ENCODE peak calls at places on chromosomes 11 and 22, in seven cellular contexts. C is upper lobe of right lung, L is pancreas, H is fibroblast of lung, Z is AG10803, M is right lobe of liver, N is adrenal gland. R is an unnamed sample.

GRCh38 chr22:26648011-26648497 is 9.3 kb upstream of the MIAT start:
- DNase-seq in C (no peak), L (no peak), H (no peak), Z (no peak), M (no peak), N (no peak), R (no peak)

GRCh38 chr11:100647861-100648260 is 39.2 kb upstream of the ARHGAP42 start:
- DNase-seq in C (no peak), L (no peak), H (no peak), Z (no peak), M (no peak), N (no peak), R (no peak)

GRCh38 chr11:61041755-61042518 is 60.4 kb upstream of the CD5 start:
- DNase-seq in C (no peak), L (no peak), H (peak; percentile 3), Z (no peak), M (no peak), N (no peak), R (no peak)

GRCh38 chr22:32602154-32602553 is 127.5 kb downstream of the FBXO7 start:
- DNase-seq in C (no peak), L (no peak), H (no peak), Z (no peak), M (no peak), N (no peak), R (no peak)

GRCh38 chr22:49347376-49347775 is 480.3 kb downstream of the BRD1 start:
- DNase-seq in C (peak; percentile 32), L (no peak), H (no peak), Z (no peak), M (no peak), N (no peak), R (no peak)

GRCh38 chr11:73651661-73652045 is 5.3 kb downstream of the PLEKHB1 start:
- DNase-seq in C (no peak), L (no peak), H (no peak), Z (no peak), M (no peak), N (no peak), R (no peak)

GRCh38 chr11:11624926-11625325 is 3.1 kb upstream of the GALNT18 start:
- DNase-seq in C (no peak), L (no peak), H (no peak), Z (no peak), M (no peak), N (no peak), R (no peak)

GRCh38 chr11:111823629-111824028 is 47.8 kb downstream of the ALG9 start:
- DNase-seq in C (no peak), L (no peak), H (no peak), Z (no peak), M (peak; percentile 72), N (no peak), R (no peak)

GRCh38 chr11:12455938-12456337 is 78.6 kb downstream of the PARVA start:
- DNase-seq in C (no peak), L (no peak), H (peak; percentile 83), Z (peak; percentile 66), M (no peak), N (no peak), R (no peak)

GRCh38 chr11:66008468-66009101 is 3.2 kb upstream of the CST6 start:
- DNase-seq in C (no peak), L (no peak), H (no peak), Z (no peak), M (no peak), N (no peak), R (no peak)

GRCh38 chr11:68399916-68400315 is 60.6 kb upstream of the PPP6R3 start:
- DNase-seq in C (no peak), L (no peak), H (no peak), Z (no peak), M (peak; percentile 45), N (no peak), R (no peak)

GRCh38 chr11:45563801-45564200 is 101.6 kb downstream of the CHST1 start:
- DNase-seq in C (no peak), L (no peak), H (no peak), Z (no peak), M (no peak), N (no peak), R (no peak)

GRCh38 chr11:111935331-111936044 is 1.7 kb upstream of the DIXDC1 start:
- DNase-seq in C (no peak), L (no peak), H (peak; percentile 60), Z (no peak), M (peak; percentile 75), N (peak; percentile 56), R (no peak)

R was measured in aorta.